ENCODE peak calls at places on chromosomes 16 and 17, in ten cellular contexts. C is HCT116, M is IMR-90, S is heart left ventricle, R is A549, A is HepG2, N is transverse colon, Z is ovary, Y is body of pancreas, J is adrenal gland. U is an unnamed sample.

GRCh38 chr16:72783716-72784320 is 264.1 kb downstream of the ZFHX3 start:
- DNase-seq in A (peak; percentile 65), N (no peak), J (no peak), Y (no peak), C (no peak), R (peak; percentile 9), Z (no peak), M (peak; percentile 68), S (no peak), U (no peak)

GRCh38 chr16:48081656-48082055 is 74.1 kb downstream of the ABCC12 start:
- DNase-seq in S (no peak), A (no peak), M (peak; percentile 90), Y (no peak), C (no peak), J (no peak), R (peak; percentile 78), N (no peak), Z (no peak), U (no peak)

GRCh38 chr16:49455991-49456745 is 82.6 kb downstream of the C16orf78 start:
- DNase-seq in Y (no peak), J (no peak), A (no peak), M (no peak), N (no peak), S (no peak), R (no peak), C (no peak), Z (no peak), U (no peak)

GRCh38 chr16:4309102-4309832 is 6.6 kb upstream of the GLIS2 start:
- DNase-seq in C (no peak), J (no peak), M (no peak), Z (no peak), A (no peak), N (no peak), R (no peak), S (no peak), Y (peak; percentile 79), U (no peak)

GRCh38 chr16:15440852-15441251 is 6.5 kb downstream of the BMERB1 start:
- DNase-seq in M (peak; percentile 79), Y (no peak), R (peak; percentile 86), A (no peak), S (no peak), N (no peak), C (no peak), Z (no peak), J (peak; percentile 22), U (no peak)

GRCh38 chr16:81327483-81328196 is 12.9 kb downstream of the GAN start:
- DNase-seq in R (no peak), C (no peak), Z (no peak), A (no peak), N (no peak), Y (no peak), M (no peak), S (no peak), J (no peak), U (no peak)

GRCh38 chr17:21295036-21295952 is 10.8 kb downstream of the MAP2K3 start:
- DNase-seq in Z (no peak), M (peak; percentile 59), N (peak; percentile 55), C (no peak), J (no peak), Y (peak; percentile 62), R (peak; percentile 55), S (peak; percentile 87), A (no peak), U (no peak)

GRCh38 chr16:17802566-17802965 is 331.8 kb upstream of the XYLT1 start:
- DNase-seq in J (no peak), Z (no peak), C (no peak), M (peak; percentile 72), Y (no peak), R (no peak), N (no peak), A (no peak), S (no peak), U (no peak)

GRCh38 chr17:82172461-82173160 is 40.0 kb downstream of the CCDC57 start:
- DNase-seq in J (no peak), C (no peak), R (no peak), Y (no peak), Z (no peak), M (no peak), S (no peak), A (no peak), N (no peak), U (no peak)

DNA sequence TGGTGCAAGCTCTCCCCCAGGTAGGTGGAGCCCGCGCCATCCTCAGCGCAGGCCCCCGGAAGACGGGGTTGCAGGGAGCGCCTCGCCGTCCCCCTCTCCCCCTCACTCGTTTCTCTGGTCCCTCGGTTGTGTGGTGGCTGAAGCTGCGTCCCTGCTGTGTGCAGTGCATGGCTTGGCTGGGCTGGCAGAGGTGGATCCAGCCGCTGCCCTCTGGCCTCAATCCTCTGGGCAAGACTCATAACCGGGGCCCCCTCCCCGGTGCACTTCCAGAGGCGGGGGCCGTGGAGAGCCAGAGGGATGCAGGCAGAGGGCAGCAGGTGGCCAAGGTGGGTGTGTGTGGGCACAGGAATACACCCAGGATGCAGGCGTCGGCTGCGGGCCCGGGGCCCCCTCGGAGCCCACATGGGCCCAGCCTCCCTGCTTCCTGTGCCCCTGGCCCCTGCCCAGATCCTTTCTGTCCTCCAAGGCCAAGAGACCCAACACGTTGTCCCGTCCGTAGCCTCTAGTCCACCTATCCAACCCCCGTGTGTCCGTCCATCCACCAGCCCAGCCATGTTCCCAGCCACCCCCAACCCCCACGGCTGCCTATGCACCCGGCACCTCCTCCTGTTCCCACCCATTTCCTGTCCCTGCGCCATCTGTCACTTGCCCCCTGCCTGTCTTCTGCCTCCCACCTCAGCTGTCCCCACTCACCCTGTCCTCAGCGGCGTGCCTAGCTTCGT is 9.3 kb downstream of the TPSG1 start:
- DNase-seq in A (no peak), N (no peak), S (no peak), M (no peak), Z (no peak), R (no peak), C (no peak), J (no peak), Y (no peak), U (no peak)
- H3K4me3 ChIP-seq in A (no peak overlapping the region), N (no peak overlapping the region), S (no peak overlapping the region), M (no peak overlapping the region), Z (no peak overlapping the region), R (no peak overlapping the region), C (no peak overlapping the region), J (no peak overlapping the region), Y (no peak overlapping the region), U (no peak overlapping the region)

DNA sequence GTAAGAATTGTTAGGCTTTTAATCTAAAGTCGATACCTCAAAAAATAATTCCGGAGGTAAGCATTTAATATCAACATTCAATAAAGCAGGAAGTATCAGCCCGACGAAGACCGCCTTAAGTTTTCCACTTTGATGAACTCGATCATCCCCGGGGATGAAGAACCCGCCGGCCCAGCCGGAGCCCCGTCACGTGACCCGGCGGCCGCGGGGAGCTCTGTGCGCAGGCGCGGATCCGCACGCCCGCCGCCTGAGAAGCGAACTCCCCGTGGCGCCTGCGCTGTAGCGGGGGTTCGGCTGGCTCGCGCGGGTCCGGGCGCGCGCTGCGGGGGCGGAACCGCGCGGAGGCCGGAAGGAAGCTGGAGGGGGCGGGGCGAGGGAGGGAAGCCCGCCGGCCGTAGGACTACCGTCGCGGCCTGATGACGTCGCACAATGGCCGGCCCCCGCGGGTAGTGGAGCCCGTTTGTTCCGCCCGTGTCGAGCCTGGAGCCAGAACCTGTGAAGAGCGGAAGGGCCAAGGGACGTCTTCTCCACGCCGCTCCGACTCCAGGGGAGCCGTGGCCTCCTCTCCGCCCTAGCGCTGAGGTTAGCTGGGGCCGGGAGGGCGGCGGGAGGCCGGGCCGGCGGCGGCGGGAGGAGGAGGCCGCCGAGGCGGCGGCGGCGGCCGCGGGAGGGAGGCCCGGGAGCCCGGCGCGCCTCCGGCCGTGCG is at the start of gene ZC3H18:
- DNase-seq in J (peak; percentile 98), M (peak; percentile 92), N (peak; percentile 98), A (peak; percentile 91), S (peak; percentile 97), Z (peak; percentile 96), C (peak; percentile 91), Y (peak; percentile 98), R (peak; percentile 95), U (peak; percentile 98)
- TF ChIP-seq POLR2A in J (peak; percentile 61), M (peak; percentile 83), N (peak; percentile 59), A (peak; percentile 80), S (no peak), Z (peak; percentile 52), C (peak; percentile 83), Y (peak; percentile 64), R (peak; percentile 50), U (peak; percentile 51)

GRCh38 chr17:55728361-55728760 is 5.7 kb upstream of the TMEM100 start:
- DNase-seq in J (no peak), S (no peak), N (no peak), A (no peak), Y (no peak), R (no peak), M (no peak), Z (no peak), C (no peak), U (no peak)

GRCh38 chr17:55729484-55729883 is 6.8 kb upstream of the TMEM100 start:
- DNase-seq in A (no peak), Z (no peak), C (no peak), N (no peak), Y (no peak), R (no peak), S (no peak), J (no peak), M (no peak), U (no peak)

GRCh38 chr17:55730380-55730779 is 7.7 kb upstream of the TMEM100 start:
- DNase-seq in N (no peak), M (no peak), J (no peak), Z (no peak), C (no peak), R (no peak), A (no peak), Y (no peak), S (no peak), U (no peak)

GRCh38 chr17:55727920-55728319 is 5.3 kb upstream of the TMEM100 start:
- DNase-seq in Z (no peak), A (no peak), C (no peak), N (no peak), J (no peak), S (no peak), M (no peak), R (no peak), Y (no peak), U (no peak)

DNA sequence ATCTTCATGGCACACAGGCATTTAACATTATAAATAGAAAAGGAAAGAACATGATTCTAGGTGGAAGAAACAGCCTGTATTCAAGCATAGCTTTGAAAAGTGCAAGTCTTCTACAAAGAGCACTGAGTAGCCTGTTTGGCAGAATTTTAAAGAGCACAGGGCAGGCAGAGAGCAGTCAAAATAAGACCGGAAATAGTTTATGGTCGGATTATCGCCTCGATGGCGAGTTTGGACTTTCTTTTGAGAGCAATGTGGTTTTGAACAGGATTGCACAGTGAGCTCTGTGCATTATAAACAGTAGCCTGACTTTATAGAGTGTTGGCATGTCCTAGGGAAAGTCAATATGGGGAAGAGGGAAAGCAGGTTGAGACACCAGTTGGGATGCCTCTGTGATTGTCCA is 6.2 kb upstream of the TMEM100 start:
- DNase-seq in A (no peak), C (no peak), Z (no peak), M (no peak), J (no peak), Y (no peak), N (no peak), S (no peak), R (no peak), U (no peak)
- TF ChIP-seq CTCF in A (no peak), C (no peak), Z (no peak), M (no peak), J (no peak), Y (no peak), N (no peak), S (no peak), R (no peak), U (no peak)

DNA sequence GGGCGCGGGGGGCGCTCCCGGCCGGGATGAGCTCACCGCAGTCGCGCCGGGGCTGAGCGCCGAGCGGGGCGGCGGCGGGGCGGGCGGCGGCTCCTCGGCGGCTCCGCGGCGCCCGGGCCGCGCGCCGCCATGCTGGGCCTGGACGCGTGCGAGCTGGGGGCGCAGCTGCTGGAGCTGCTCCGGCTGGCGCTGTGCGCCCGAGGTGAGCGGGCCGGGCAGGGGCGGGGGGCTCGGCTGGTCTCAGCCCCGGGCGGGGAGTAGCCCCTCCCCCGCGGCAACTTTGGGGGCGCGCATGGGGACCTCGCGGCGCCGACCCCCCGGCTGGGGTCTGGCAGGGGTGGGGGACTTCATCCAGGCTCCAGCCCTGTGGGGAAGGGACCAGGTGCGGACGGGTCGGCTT is at the start of gene ARHGDIG:
- DNase-seq in M (no peak), N (no peak), S (no peak), Z (no peak), C (no peak), R (no peak), J (no peak), A (no peak), Y (no peak), U (no peak)
- H3K4me3 ChIP-seq in M (peak within 1 kb of the TSS; percentile 32), N (no peak within 1 kb of the TSS), S (peak within 1 kb of the TSS; percentile 41), Z (no peak within 1 kb of the TSS), C (no peak within 1 kb of the TSS), R (peak within 1 kb of the TSS; percentile 57), J (no peak within 1 kb of the TSS), A (peak within 1 kb of the TSS; percentile 65), Y (peak within 1 kb of the TSS; percentile 43), U (no peak within 1 kb of the TSS)

U was measured in right lobe of liver.